ENCODE peak calls at places on chromosomes 13 and 19, in five cellular contexts. Q is NCI-H1105 treated with DMSO at 0.1 percent for 48 hours; F is B cell; A is kidney tubule cell; X is activated naive CD4-positive, alpha-beta T cell. S is an unnamed sample.

GRCh38 chr19:32373614-32374295 is 28.3 kb downstream of the ZNF507 start:
- DNase-seq in Q (no peak), F (no peak), A (peak), X (no peak), S (no peak)

GRCh38 chr19:58317481-58318072 is 9.2 kb upstream of the ZSCAN22 start:
- DNase-seq in Q (no peak), F (no peak), A (peak), X (no peak), S (no peak)

GRCh38 chr19:22422220-22422619 is at the start of gene ZNF98:
- DNase-seq in Q (no peak), F (no peak), A (peak), X (no peak), S (no peak)

GRCh38 chr13:114167445-114167844 is 11.6 kb upstream of the CFAP97D2 start:
- DNase-seq in Q (no peak), F (no peak), A (no peak), X (no peak), S (no peak)

GRCh38 chr19:39631178-39631577 is 24.5 kb upstream of the LGALS16 start:
- DNase-seq in Q (no peak), F (no peak), A (no peak), X (no peak), S (no peak)

GRCh38 chr13:25659091-25659502 is 287.3 kb downstream of the ATP8A2 start:
- DNase-seq in Q (peak), F (no peak), A (no peak), X (no peak), S (no peak)

GRCh38 chr19:49932731-49933131 is 3.4 kb upstream of the NUP62 start:
- DNase-seq in Q (no peak), F (no peak), A (no peak), X (peak), S (no peak)

GRCh38 chr19:47661161-47661560 is 52.1 kb upstream of the EHD2 start:
- DNase-seq in Q (no peak), F (no peak), A (no peak), X (no peak), S (no peak)

GRCh38 chr13:20943519-20944012 is 41.0 kb upstream of the XPO4 start:
- DNase-seq in Q (peak), F (peak), A (peak), X (peak), S (peak)

GRCh38 chr19:5948697-5949564 is 29.0 kb downstream of the RANBP3 start:
- DNase-seq in Q (no peak), F (no peak), A (no peak), X (no peak), S (no peak)

S was measured in GM20000.